ENCODE peak calls at places on chromosomes 11 and 22, in four cellular contexts. One of them, this sample, is unnamed.

GRCh38 chr11:92475824-92476223 is 251.2 kb downstream of the FAT3 start:
- DNase-seq in Panc1: no peak
- DNase-seq in psoas muscle: no peak
- DNase-seq in AG09309: no peak
- DNase-seq in this sample: no peak

GRCh38 chr11:40597546-40598113 is 861.8 kb downstream of the LRRC4C start:
- DNase-seq in Panc1: no peak
- DNase-seq in psoas muscle: no peak
- DNase-seq in AG09309: no peak
- DNase-seq in this sample: no peak

GRCh38 chr22:38866399-38867123 is 5.5 kb downstream of the CBX6 start:
- DNase-seq in Panc1: no peak
- DNase-seq in psoas muscle: no peak
- DNase-seq in AG09309: no peak
- DNase-seq in this sample: no peak

GRCh38 chr11:111911563-111912401 is at the start of gene CRYAB:
- DNase-seq in Panc1: no peak
- DNase-seq in psoas muscle: peak; percentile 97
- DNase-seq in AG09309: peak; percentile 87
- DNase-seq in this sample: no peak

GRCh38 chr11:116641561-116642045 is 131.2 kb downstream of the BUD13 start:
- DNase-seq in Panc1: peak; percentile 17
- DNase-seq in psoas muscle: no peak
- DNase-seq in AG09309: no peak
- DNase-seq in this sample: no peak

GRCh38 chr11:57490456-57491248 is 24.9 kb downstream of the SLC43A1 start:
- DNase-seq in Panc1: no peak
- DNase-seq in psoas muscle: peak; percentile 30
- DNase-seq in AG09309: no peak
- DNase-seq in this sample: no peak

GRCh38 chr11:12792018-12792417 is 117.8 kb downstream of the TEAD1 start:
- DNase-seq in Panc1: no peak
- DNase-seq in psoas muscle: no peak
- DNase-seq in AG09309: no peak
- DNase-seq in this sample: no peak

GRCh38 chr11:134377876-134378275 is 34.2 kb downstream of the B3GAT1 start:
- DNase-seq in Panc1: no peak
- DNase-seq in psoas muscle: peak; percentile 27
- DNase-seq in AG09309: no peak
- DNase-seq in this sample: no peak

GRCh38 chr22:38570841-38571364 is 920 bp upstream of the DMC1 start:
- DNase-seq in Panc1: no peak
- DNase-seq in psoas muscle: peak; percentile 76
- DNase-seq in AG09309: no peak
- DNase-seq in this sample: peak; percentile 16

GRCh38 chr11:123479048-123479837 is 49.2 kb downstream of the GRAMD1B start:
- DNase-seq in Panc1: no peak
- DNase-seq in psoas muscle: no peak
- DNase-seq in AG09309: no peak
- DNase-seq in this sample: no peak

GRCh38 chr11:38392176-38392575 is 1794.1 kb upstream of the RAG2 start:
- DNase-seq in Panc1: no peak
- DNase-seq in psoas muscle: no peak
- DNase-seq in AG09309: no peak
- DNase-seq in this sample: no peak

GRCh38 chr22:30754971-30755759 is 60.5 kb downstream of the OSBP2 start:
- DNase-seq in Panc1: no peak
- DNase-seq in psoas muscle: peak; percentile 58
- DNase-seq in AG09309: peak; percentile 59
- DNase-seq in this sample: no peak

GRCh38 chr11:1060410-1060809 is 14.3 kb upstream of the MUC2 start:
- DNase-seq in Panc1: no peak
- DNase-seq in psoas muscle: no peak
- DNase-seq in AG09309: no peak
- DNase-seq in this sample: peak; percentile 11

GRCh38 chr11:92224394-92225205 is at the start of gene FAT3:
- DNase-seq in Panc1: no peak
- DNase-seq in psoas muscle: peak; percentile 60
- DNase-seq in AG09309: peak; percentile 3
- DNase-seq in this sample: no peak

DNA sequence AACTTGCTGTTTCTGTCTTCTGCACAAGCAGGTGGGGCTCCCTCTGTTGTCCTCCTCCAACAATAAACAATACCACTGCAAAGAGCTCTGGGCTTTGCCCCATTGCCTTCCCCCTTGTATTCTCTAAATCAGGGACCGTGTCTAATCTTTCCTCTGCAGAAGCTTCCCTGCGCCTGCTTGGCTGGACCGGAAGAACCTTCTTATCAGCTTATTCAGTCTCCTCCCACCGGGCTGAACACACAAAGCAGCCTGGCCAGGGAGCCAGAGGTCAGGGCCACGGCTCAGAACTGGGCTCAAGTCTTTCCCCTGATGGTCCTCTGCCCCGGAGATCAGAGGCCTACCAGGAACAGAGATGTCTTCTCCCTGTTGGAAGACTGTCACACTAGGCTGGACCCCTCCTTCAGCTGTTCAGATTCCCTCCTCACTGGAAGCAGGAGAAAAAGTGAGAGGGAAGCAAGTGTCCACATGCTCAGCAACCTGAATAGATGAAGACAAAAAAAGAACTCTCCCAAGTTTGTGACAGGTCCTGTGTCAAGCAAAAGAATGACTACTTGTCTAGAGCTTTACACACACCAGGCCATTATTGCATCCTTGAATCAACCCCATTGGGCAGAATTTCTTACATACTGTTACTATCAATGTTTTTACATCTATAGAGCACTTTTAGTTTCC is 63.7 kb downstream of the RAB30 start:
- DNase-seq in Panc1: no peak
- DNase-seq in psoas muscle: peak; percentile 66
- DNase-seq in AG09309: no peak
- DNase-seq in this sample: no peak
- TF ChIP-seq CTCF in Panc1: no peak
- TF ChIP-seq CTCF in psoas muscle: no peak
- TF ChIP-seq CTCF in AG09309: no peak
- TF ChIP-seq CTCF in this sample: no peak

GRCh38 chr22:41834005-41834975 is 1.4 kb downstream of the SREBF2 start:
- DNase-seq in Panc1: no peak
- DNase-seq in psoas muscle: no peak
- DNase-seq in AG09309: no peak
- DNase-seq in this sample: no peak

GRCh38 chr22:41833369-41834004 is 582 bp downstream of the SREBF2 start:
- DNase-seq in Panc1: no peak
- DNase-seq in psoas muscle: peak; percentile 73
- DNase-seq in AG09309: no peak
- DNase-seq in this sample: peak; percentile 65

GRCh38 chr22:41831828-41832552 is 915 bp upstream of the SREBF2 start:
- DNase-seq in Panc1: no peak
- DNase-seq in psoas muscle: no peak
- DNase-seq in AG09309: no peak
- DNase-seq in this sample: no peak

GRCh38 chr22:41831383-41831782 is 1.5 kb upstream of the SREBF2 start:
- DNase-seq in Panc1: no peak
- DNase-seq in psoas muscle: no peak
- DNase-seq in AG09309: no peak
- DNase-seq in this sample: no peak

GRCh38 chr22:41832553-41833368 is at the start of gene SREBF2:
- DNase-seq in Panc1: peak; percentile 95
- DNase-seq in psoas muscle: peak; percentile 100
- DNase-seq in AG09309: peak; percentile 95
- DNase-seq in this sample: peak; percentile 97
- TF ChIP-seq CTCF in Panc1: no peak
- TF ChIP-seq CTCF in psoas muscle: no peak
- TF ChIP-seq CTCF in AG09309: no peak
- TF ChIP-seq CTCF in this sample: no peak

DNA sequence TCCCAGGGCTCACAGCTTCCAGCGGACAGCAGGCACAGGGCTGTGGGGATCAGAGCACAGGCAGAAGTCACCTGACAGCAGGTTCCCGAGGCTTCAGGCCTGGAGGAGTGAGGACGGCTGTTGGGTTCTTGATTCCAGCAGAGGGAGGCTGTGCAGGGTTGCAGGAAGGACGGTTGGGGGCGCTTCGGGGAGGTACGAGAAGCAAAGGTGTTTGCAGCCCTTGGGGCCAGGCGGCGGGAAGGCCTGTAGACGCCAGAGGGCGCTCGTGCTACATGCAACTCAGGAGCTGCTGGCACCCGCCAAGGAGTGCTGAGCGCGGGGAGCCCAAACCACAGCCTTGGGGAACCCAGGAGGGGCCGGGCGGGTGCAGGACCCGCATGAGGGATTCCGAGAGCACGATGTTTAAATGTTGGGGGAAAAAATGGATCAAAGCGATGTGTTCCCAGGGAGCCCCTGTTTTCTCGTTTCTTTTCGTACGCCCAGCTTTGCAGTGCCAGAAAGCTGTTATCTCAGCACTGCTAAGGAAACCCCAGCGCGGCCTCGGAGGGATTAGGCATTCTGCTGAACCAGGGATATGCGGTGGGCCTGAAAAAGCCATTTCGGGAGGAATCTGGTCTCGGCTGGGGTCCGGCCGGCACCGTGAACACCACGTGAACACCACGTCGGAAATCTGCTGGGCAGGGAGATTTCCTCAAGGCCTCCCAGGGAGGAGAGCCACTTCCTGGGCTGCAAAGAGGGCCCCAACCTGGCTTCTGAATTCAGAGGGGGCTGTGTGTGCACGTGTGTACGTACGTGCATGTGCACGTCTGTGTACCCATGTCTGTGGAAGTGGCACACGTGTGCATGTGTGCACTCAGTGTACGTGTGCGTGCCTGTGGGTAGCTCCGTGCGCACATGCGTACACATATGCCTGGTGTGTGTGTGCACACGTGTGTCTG is 88.2 kb downstream of the KCNQ1 start:
- DNase-seq in Panc1: peak; percentile 84
- DNase-seq in psoas muscle: peak; percentile 95
- DNase-seq in AG09309: peak; percentile 34
- DNase-seq in this sample: peak; percentile 91
- TF ChIP-seq CTCF in Panc1: peak; percentile 100
- TF ChIP-seq CTCF in psoas muscle: peak; percentile 99
- TF ChIP-seq CTCF in AG09309: peak; percentile 99
- TF ChIP-seq CTCF in this sample: peak; percentile 98

GRCh38 chr11:66259225-66259624 is 9.2 kb upstream of the RAB1B start:
- DNase-seq in Panc1: no peak
- DNase-seq in psoas muscle: no peak
- DNase-seq in AG09309: no peak
- DNase-seq in this sample: no peak

GRCh38 chr11:66262191-66262590 is 6.2 kb upstream of the RAB1B start:
- DNase-seq in Panc1: no peak
- DNase-seq in psoas muscle: peak; percentile 40
- DNase-seq in AG09309: no peak
- DNase-seq in this sample: no peak

GRCh38 chr11:66261578-66261977 is 6.9 kb upstream of the RAB1B start:
- DNase-seq in Panc1: no peak
- DNase-seq in psoas muscle: peak; percentile 37
- DNase-seq in AG09309: no peak
- DNase-seq in this sample: no peak

GRCh38 chr11:66259976-66260375 is 8.5 kb upstream of the RAB1B start:
- DNase-seq in Panc1: no peak
- DNase-seq in psoas muscle: no peak
- DNase-seq in AG09309: no peak
- DNase-seq in this sample: no peak

GRCh38 chr11:66258473-66258893 is 10.0 kb upstream of the RAB1B start:
- DNase-seq in Panc1: no peak
- DNase-seq in psoas muscle: no peak
- DNase-seq in AG09309: no peak
- DNase-seq in this sample: no peak
- TF ChIP-seq CTCF in Panc1: no peak
- TF ChIP-seq CTCF in psoas muscle: no peak
- TF ChIP-seq CTCF in AG09309: no peak
- TF ChIP-seq CTCF in this sample: peak; percentile 45

GRCh38 chr11:82682003-82682751 is 51.5 kb downstream of the FAM181B start:
- DNase-seq in Panc1: peak; percentile 25
- DNase-seq in psoas muscle: no peak
- DNase-seq in AG09309: peak; percentile 57
- DNase-seq in this sample: no peak

GRCh38 chr11:82671451-82671850 is 62.2 kb downstream of the FAM181B start:
- DNase-seq in Panc1: no peak
- DNase-seq in psoas muscle: no peak
- DNase-seq in AG09309: no peak
- DNase-seq in this sample: no peak

GRCh38 chr11:82680252-82680651 is 53.4 kb downstream of the FAM181B start:
- DNase-seq in Panc1: no peak
- DNase-seq in psoas muscle: no peak
- DNase-seq in AG09309: peak; percentile 33
- DNase-seq in this sample: no peak

GRCh38 chr11:82675838-82676237 is 57.8 kb downstream of the FAM181B start:
- DNase-seq in Panc1: no peak
- DNase-seq in psoas muscle: no peak
- DNase-seq in AG09309: no peak
- DNase-seq in this sample: no peak

DNA sequence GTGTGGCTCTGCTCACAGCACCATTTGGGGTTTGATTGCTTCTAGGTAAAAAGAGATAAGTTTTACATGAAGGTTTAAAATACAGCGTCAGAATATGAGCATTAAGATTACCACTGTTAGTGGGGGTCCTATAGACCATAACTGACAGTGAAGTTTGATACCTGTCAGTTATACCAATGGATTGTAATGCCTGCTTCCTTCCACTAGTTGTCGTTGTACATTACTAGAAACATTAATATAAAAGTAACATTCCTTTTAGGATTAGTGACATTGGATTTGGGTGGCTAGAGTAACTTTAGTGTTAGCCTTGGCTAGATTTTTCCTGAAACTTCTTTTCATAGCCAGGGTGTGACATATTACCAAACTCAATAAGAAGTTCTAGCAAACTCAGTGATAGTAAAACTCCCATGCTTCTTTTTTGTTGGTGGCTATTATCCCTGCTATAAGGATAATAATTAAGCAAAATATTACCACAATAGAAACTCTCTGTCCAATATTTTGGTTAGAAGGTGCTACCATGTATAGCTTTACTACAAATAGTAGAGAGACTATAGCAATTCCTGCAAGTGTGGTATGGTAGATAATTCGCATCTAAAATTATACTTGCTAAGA is 57.1 kb downstream of the FAM181B start:
- DNase-seq in Panc1: no peak
- DNase-seq in psoas muscle: no peak
- DNase-seq in AG09309: no peak
- DNase-seq in this sample: no peak
- TF ChIP-seq CTCF in Panc1: peak; percentile 77
- TF ChIP-seq CTCF in psoas muscle: peak; percentile 16
- TF ChIP-seq CTCF in AG09309: peak; percentile 39
- TF ChIP-seq CTCF in this sample: no peak

DNA sequence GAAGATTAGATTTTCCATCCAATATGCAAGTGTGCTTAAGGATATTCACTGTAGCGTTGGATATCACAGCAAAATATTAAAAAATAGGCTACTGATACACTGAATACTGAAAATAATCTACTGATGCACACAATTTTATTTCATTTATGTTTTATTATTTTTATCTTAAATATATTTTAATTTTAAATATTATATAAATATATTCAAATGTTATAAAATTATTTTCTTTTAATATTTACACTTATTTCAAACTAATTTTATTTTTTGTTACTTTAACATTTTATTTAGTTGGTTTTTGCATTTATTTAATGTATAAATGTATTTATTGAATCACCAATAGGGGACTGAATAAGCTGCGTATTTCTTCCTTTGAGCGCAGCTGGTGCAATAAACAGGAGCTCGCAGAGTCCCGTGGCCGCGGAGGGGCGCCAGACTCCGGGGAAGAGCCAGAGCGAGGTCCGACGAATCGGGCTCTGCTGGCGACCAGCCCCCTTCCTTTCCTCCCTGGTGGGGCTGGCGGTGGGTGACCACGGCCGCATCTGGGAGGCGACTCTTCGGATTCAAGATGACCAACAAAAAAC is 12.2 kb downstream of the MMP3 start:
- DNase-seq in Panc1: no peak
- DNase-seq in psoas muscle: peak; percentile 64
- DNase-seq in AG09309: no peak
- DNase-seq in this sample: no peak
- TF ChIP-seq CTCF in Panc1: peak; percentile 94
- TF ChIP-seq CTCF in psoas muscle: no peak
- TF ChIP-seq CTCF in AG09309: peak; percentile 90
- TF ChIP-seq CTCF in this sample: no peak

This sample was measured in natural killer cell.